ENCODE peak calls at places on chromosomes 5 and 9, in nine cellular contexts. W, L, P, Q, F, J, B, D and H are unnamed samples.

GRCh38 chr9:110432253-110432652 is 94.6 kb upstream of the TXNDC8 start:
- DNase-seq in W (peak; percentile 71), L (no peak), P (no peak), Q (peak; percentile 52), F (no peak), J (peak; percentile 75), B (no peak), D (no peak), H (no peak)

GRCh38 chr9:128244443-128245226 is 31.2 kb downstream of the GOLGA2 start:
- DNase-seq in W (peak; percentile 86), L (no peak), P (peak; percentile 94), Q (peak; percentile 76), F (no peak), J (peak; percentile 89), B (no peak), D (peak; percentile 51), H (no peak)

GRCh38 chr5:7667216-7667767 is 183.6 kb downstream of the CFAP90 start:
- DNase-seq in W (no peak), L (no peak), P (no peak), Q (no peak), F (no peak), J (no peak), B (no peak), D (no peak), H (no peak)

GRCh38 chr9:89993678-89994630 is 389.1 kb downstream of the GADD45G start:
- DNase-seq in W (no peak), L (no peak), P (no peak), Q (no peak), F (no peak), J (no peak), B (no peak), D (peak; percentile 85), H (no peak)

GRCh38 chr9:88796947-88797346 is 194.3 kb upstream of the S1PR3 start:
- DNase-seq in W (no peak), L (no peak), P (no peak), Q (no peak), F (no peak), J (no peak), B (no peak), D (no peak), H (no peak)

GRCh38 chr9:110255064-110255416 is 1.3 kb downstream of the TXN start:
- DNase-seq in W (no peak), L (no peak), P (no peak), Q (no peak), F (no peak), J (no peak), B (peak; percentile 11), D (no peak), H (no peak)

GRCh38 chr9:134395727-134396257 is 69.5 kb downstream of the RXRA start:
- DNase-seq in W (no peak), L (peak; percentile 50), P (no peak), Q (no peak), F (no peak), J (no peak), B (no peak), D (no peak), H (no peak)

GRCh38 chr9:71741841-71742648 is 26.3 kb downstream of the CEMIP2 start:
- DNase-seq in W (peak; percentile 93), L (no peak), P (no peak), Q (peak; percentile 62), F (no peak), J (peak; percentile 78), B (no peak), D (peak; percentile 94), H (no peak)

GRCh38 chr5:159051431-159052281 is 48.1 kb downstream of the EBF1 start:
- DNase-seq in W (no peak), L (peak; percentile 80), P (no peak), Q (no peak), F (no peak), J (peak; percentile 31), B (peak; percentile 65), D (no peak), H (no peak)

GRCh38 chr9:136007906-136008692 is 46.9 kb upstream of the UBAC1 start:
- DNase-seq in W (peak; percentile 88), L (no peak), P (no peak), Q (no peak), F (no peak), J (peak; percentile 26), B (no peak), D (peak; percentile 83), H (no peak)

GRCh38 chr5:59178482-59178881 is 595.6 kb downstream of the RAB3C start:
- DNase-seq in W (no peak), L (peak; percentile 20), P (no peak), Q (no peak), F (no peak), J (no peak), B (no peak), D (no peak), H (no peak)

GRCh38 chr5:143742951-143743350 is 69.0 kb upstream of the HMHB1 start:
- DNase-seq in W (no peak), L (no peak), P (no peak), Q (no peak), F (no peak), J (no peak), B (no peak), D (no peak), H (no peak)

GRCh38 chr9:103245369-103245768 is 250.2 kb downstream of the CYLC2 start:
- DNase-seq in W (no peak), L (no peak), P (no peak), Q (no peak), F (no peak), J (no peak), B (no peak), D (no peak), H (no peak)

GRCh38 chr5:147223343-147223742 is 11.5 kb upstream of the STK32A start:
- DNase-seq in W (no peak), L (no peak), P (no peak), Q (no peak), F (no peak), J (no peak), B (no peak), D (no peak), H (no peak)

GRCh38 chr5:147226512-147226911 is 8.3 kb upstream of the STK32A start:
- DNase-seq in W (no peak), L (no peak), P (no peak), Q (no peak), F (no peak), J (no peak), B (no peak), D (no peak), H (no peak)

GRCh38 chr5:147225938-147226337 is 8.9 kb upstream of the STK32A start:
- DNase-seq in W (no peak), L (no peak), P (no peak), Q (no peak), F (no peak), J (no peak), B (no peak), D (no peak), H (no peak)

GRCh38 chr5:147223951-147224791 is 10.7 kb upstream of the STK32A start:
- DNase-seq in W (peak; percentile 42), L (peak; percentile 7), P (no peak), Q (peak; percentile 13), F (no peak), J (peak; percentile 73), B (peak; percentile 49), D (peak; percentile 8), H (no peak)
- TF ChIP-seq CTCF in W (peak; percentile 75), L (peak; percentile 38), P (peak; percentile 8), Q (no peak), F (peak; percentile 49), J (peak; percentile 75), B (no peak), D (peak; percentile 43), H (no peak)

DNA sequence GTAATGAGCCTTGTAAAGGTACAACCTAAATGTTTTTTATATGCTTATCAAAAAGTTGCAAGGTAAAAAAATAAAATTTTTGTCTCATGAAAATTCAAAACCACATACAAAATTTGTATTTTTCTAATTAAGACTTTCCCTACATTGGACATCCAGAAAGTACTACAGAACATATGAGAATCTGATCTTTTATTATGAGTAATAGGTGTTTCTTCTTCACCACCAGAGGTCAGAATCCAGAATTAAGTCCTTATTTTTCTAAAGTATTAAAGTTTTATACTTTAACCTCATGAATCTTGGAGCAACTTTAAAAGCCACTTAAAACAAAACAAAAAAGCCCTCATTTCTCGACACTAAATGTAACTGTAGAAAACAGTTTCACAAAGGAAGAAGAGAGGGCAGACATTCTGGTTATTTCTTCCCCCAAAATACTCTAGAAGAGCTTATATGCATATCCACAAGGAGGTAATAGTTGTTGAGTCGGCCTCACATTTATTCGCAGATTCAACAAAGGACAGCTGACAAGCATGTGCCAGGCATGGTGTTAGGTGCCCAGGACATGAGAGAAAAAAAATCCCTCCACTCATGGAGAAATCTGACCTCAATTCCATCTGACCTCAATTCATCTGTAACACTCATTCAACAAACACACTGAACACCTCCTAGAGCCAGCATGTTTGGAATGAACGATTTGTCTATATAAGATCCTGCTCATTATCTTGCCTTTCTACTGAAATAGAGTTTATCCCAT is 69.2 kb downstream of the MLLT3 start:
- DNase-seq in W (peak; percentile 25), L (peak; percentile 58), P (no peak), Q (no peak), F (no peak), J (peak; percentile 17), B (no peak), D (peak; percentile 9), H (no peak)
- TF ChIP-seq CTCF in W (peak; percentile 36), L (no peak), P (no peak), Q (no peak), F (no peak), J (peak; percentile 29), B (no peak), D (no peak), H (no peak)

GRCh38 chr5:123046222-123046621 is 9.7 kb upstream of the PPIC start:
- DNase-seq in W (no peak), L (no peak), P (no peak), Q (no peak), F (no peak), J (no peak), B (no peak), D (no peak), H (no peak)
- TF ChIP-seq CTCF in W (no peak), L (no peak), P (no peak), Q (no peak), F (no peak), J (no peak), B (no peak), D (no peak), H (no peak)

GRCh38 chr5:131685514-131686171 is 50.6 kb upstream of the RAPGEF6 start:
- DNase-seq in W (peak; percentile 30), L (no peak), P (no peak), Q (no peak), F (no peak), J (no peak), B (no peak), D (no peak), H (no peak)

GRCh38 chr5:131682824-131683223 is 47.8 kb upstream of the RAPGEF6 start:
- DNase-seq in W (no peak), L (no peak), P (no peak), Q (no peak), F (no peak), J (no peak), B (no peak), D (no peak), H (no peak)

GRCh38 chr5:131684595-131684994 is 49.6 kb upstream of the RAPGEF6 start:
- DNase-seq in W (no peak), L (no peak), P (no peak), Q (no peak), F (no peak), J (no peak), B (no peak), D (peak; percentile 57), H (no peak)

GRCh38 chr5:131682175-131682574 is 47.1 kb upstream of the RAPGEF6 start:
- DNase-seq in W (no peak), L (no peak), P (no peak), Q (no peak), F (no peak), J (no peak), B (no peak), D (no peak), H (no peak)

GRCh38 chr5:131684051-131684450 is 49.0 kb upstream of the RAPGEF6 start:
- DNase-seq in W (peak; percentile 7), L (no peak), P (no peak), Q (no peak), F (no peak), J (no peak), B (no peak), D (no peak), H (no peak)
- TF ChIP-seq CTCF in W (no peak), L (no peak), P (no peak), Q (no peak), F (no peak), J (no peak), B (no peak), D (no peak), H (no peak)